ENCODE peak calls at places on chromosome 12, in five cellular contexts. H, M, V, K and D are unnamed samples.

GRCh38 chr12:24776856-24777255 is 172.0 kb downstream of the BCAT1 start:
- DNase-seq in H (no peak), M (no peak), V (peak; percentile 5), K (no peak), D (no peak)

GRCh38 chr12:101045486-101046474 is 164.3 kb downstream of the SLC5A8 start:
- DNase-seq in H (no peak), M (no peak), V (peak; percentile 29), K (no peak), D (no peak)

GRCh38 chr12:3135522-3136461 is 58.6 kb downstream of the TSPAN9 start:
- DNase-seq in H (no peak), M (peak; percentile 23), V (peak; percentile 77), K (no peak), D (peak; percentile 53)

GRCh38 chr12:56190695-56191155 is 1.4 kb upstream of the SMARCC2 start:
- DNase-seq in H (no peak), M (no peak), V (peak; percentile 50), K (no peak), D (no peak)

GRCh38 chr12:131673519-131674265 is 37.2 kb upstream of the SFSWAP start:
- DNase-seq in H (no peak), M (no peak), V (no peak), K (no peak), D (peak; percentile 35)

GRCh38 chr12:121061831-121062230 is 22.8 kb upstream of the OASL start:
- DNase-seq in H (no peak), M (no peak), V (peak; percentile 12), K (no peak), D (no peak)

GRCh38 chr12:50099302-50100008 is 4.4 kb upstream of the GPD1 start:
- DNase-seq in H (no peak), M (no peak), V (peak; percentile 53), K (no peak), D (no peak)

GRCh38 chr12:113647048-113647447 is 175.4 kb upstream of the LHX5 start:
- DNase-seq in H (no peak), M (no peak), V (no peak), K (no peak), D (peak; percentile 15)

GRCh38 chr12:1688086-1688710 is 2.7 kb upstream of the ADIPOR2 start:
- DNase-seq in H (no peak), M (no peak), V (no peak), K (no peak), D (no peak)

GRCh38 chr12:117134059-117134458 is 34.8 kb upstream of the TESC start:
- DNase-seq in H (no peak), M (no peak), V (peak; percentile 44), K (no peak), D (no peak)

GRCh38 chr12:70920251-70920851 is at the start of gene PTPRR:
- DNase-seq in H (no peak), M (no peak), V (no peak), K (no peak), D (peak; percentile 38)

GRCh38 chr12:108004368-108004767 is 124.7 kb upstream of the WSCD2 start:
- DNase-seq in H (no peak), M (no peak), V (no peak), K (peak; percentile 19), D (no peak)

GRCh38 chr12:64473176-64473575 is 21.3 kb downstream of the TBK1 start:
- DNase-seq in H (no peak), M (no peak), V (no peak), K (no peak), D (no peak)

GRCh38 chr12:3097186-3097804 is 20.1 kb downstream of the TSPAN9 start:
- DNase-seq in H (no peak), M (peak; percentile 59), V (no peak), K (no peak), D (peak; percentile 49)

GRCh38 chr12:109739747-109740693 is 26.4 kb downstream of the FAM222A start:
- DNase-seq in H (no peak), M (no peak), V (no peak), K (no peak), D (no peak)

GRCh38 chr12:68529869-68530268 is 80.8 kb upstream of the RAP1B start:
- DNase-seq in H (no peak), M (no peak), V (no peak), K (no peak), D (no peak)

GRCh38 chr12:80314741-80315140 is 129.3 kb upstream of the PTPRQ start:
- DNase-seq in H (no peak), M (no peak), V (peak; percentile 53), K (no peak), D (no peak)

GRCh38 chr12:6775185-6775770 is 3.0 kb downstream of the LAG3 start:
- DNase-seq in H (no peak), M (no peak), V (no peak), K (no peak), D (no peak)

GRCh38 chr12:108641446-108642268 is 8.0 kb upstream of the SELPLG start:
- DNase-seq in H (no peak), M (no peak), V (no peak), K (no peak), D (no peak)

GRCh38 chr12:43847427-43847826 is 11.5 kb downstream of the TMEM117 start:
- DNase-seq in H (peak; percentile 50), M (no peak), V (peak; percentile 33), K (no peak), D (no peak)

GRCh38 chr12:131985145-131985875 is 35.6 kb downstream of the EP400 start:
- DNase-seq in H (no peak), M (no peak), V (no peak), K (no peak), D (no peak)

GRCh38 chr12:6963016-6963731 is 7.3 kb downstream of the PHB2 start:
- DNase-seq in H (peak; percentile 75), M (peak; percentile 95), V (no peak), K (no peak), D (peak; percentile 97)

GRCh38 chr12:92408072-92408900 is 262.6 kb upstream of the BTG1 start:
- DNase-seq in H (no peak), M (peak; percentile 56), V (peak; percentile 62), K (no peak), D (peak; percentile 66)

GRCh38 chr12:47020211-47020821 is 59.1 kb upstream of the PCED1B start:
- DNase-seq in H (no peak), M (no peak), V (peak; percentile 50), K (no peak), D (no peak)

GRCh38 chr12:58393152-58393551 is 451.8 kb downstream of the ATP23 start:
- DNase-seq in H (no peak), M (no peak), V (no peak), K (no peak), D (no peak)

GRCh38 chr12:67091204-67091603 is 178.0 kb upstream of the CAND1 start:
- DNase-seq in H (no peak), M (no peak), V (no peak), K (no peak), D (no peak)

GRCh38 chr12:56046027-56046780 is 4.5 kb downstream of the RPS26 start:
- DNase-seq in H (no peak), M (no peak), V (no peak), K (no peak), D (no peak)

GRCh38 chr12:54383041-54383609 is 1.4 kb downstream of the ZNF385A start:
- DNase-seq in H (no peak), M (no peak), V (peak; percentile 93), K (no peak), D (no peak)

GRCh38 chr12:115632323-115632722 is 645.2 kb downstream of the MED13L start:
- DNase-seq in H (no peak), M (no peak), V (peak; percentile 12), K (no peak), D (no peak)
- TF ChIP-seq CTCF in H (peak; percentile 33), M (no peak), V (peak; percentile 13), K (no peak), D (no peak)

DNA sequence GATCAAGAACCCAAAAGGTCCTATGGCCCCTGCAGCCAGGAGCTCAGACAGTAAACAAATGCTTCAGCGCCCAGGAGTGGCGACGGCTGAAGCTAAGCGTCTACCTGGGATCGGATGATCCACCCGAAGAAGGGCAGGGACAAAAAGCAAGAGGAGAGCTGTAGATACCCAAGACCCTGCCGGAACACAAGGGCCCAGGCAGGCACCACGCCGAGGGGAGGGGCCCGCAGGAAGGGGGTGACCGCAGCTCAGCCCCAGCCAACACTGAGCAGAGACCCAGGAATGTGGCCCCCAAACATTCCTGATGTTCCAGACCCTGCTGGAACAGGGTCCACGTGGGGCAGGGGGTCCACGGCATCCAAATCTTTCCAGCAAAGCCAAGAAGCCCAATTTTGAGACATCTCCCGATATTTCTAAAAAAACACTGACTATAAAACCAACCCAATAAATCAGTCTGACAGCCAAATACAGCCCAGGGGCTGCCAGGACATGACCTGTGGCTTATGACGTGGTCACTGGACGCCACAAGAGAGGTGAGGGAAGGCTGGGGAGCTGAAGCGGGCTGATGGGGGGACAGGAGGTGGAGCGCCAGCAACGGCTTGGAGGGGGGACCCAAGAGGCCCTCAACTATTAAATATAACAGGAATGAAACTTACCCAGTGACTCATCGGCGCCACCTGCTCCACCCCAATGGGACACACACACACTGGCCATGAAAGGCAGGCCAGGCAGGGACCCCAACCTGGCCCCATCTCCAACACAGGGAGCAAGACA is 58.9 kb downstream of the NCOR2 start:
- DNase-seq in H (no peak), M (no peak), V (no peak), K (no peak), D (peak; percentile 64)
- TF ChIP-seq CTCF in H (no peak), M (no peak), V (no peak), K (no peak), D (no peak)

DNA sequence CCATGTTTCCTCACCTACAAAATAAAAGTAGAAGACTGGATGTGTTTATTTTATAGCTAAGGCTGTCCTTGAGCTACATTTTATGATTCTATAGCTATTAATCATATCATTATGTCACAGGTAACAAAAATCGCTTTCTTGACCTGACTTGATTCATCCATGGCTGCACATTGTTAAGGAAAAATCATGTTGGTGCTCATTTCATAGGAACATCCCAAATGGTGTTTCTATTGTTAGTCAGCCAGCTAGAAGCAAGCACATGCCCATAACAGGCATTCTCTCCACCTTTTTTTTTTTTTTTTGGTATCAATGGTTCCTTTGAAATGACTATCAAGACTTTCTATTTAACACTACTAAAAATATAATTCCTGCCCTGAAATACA is 45.3 kb upstream of the PTHLH start:
- DNase-seq in H (no peak), M (no peak), V (no peak), K (no peak), D (no peak)
- TF ChIP-seq CTCF in H (no peak), M (no peak), V (no peak), K (no peak), D (no peak)

DNA sequence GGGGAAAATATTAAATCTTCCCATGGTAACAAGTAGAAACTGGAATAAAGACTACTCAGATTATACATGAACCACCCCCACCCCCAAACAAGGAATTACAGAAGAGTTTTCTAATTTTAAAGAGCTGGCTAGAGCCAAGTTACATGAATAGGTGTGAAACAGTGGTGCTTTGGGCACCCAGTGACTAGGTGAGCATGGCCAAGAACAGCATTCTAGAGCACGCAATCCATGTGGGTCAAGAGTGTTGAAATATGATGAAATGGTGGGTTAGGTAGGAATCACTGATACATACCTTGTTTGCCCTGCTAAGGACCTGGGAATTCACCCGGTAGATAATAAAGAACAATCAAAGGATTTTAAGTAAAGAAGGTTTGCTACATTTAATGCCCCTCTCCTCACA is 118.1 kb upstream of the SLCO1C1 start:
- DNase-seq in H (no peak), M (no peak), V (no peak), K (no peak), D (no peak)
- TF ChIP-seq CTCF in H (no peak), M (no peak), V (no peak), K (no peak), D (no peak)

GRCh38 chr12:78096909-78097597 is 266.4 kb downstream of the NAV3 start:
- DNase-seq in H (no peak), M (no peak), V (peak; percentile 77), K (no peak), D (no peak)
- TF ChIP-seq CTCF in H (no peak), M (no peak), V (peak; percentile 43), K (no peak), D (no peak)